ENCODE peak calls at places on chromosome 17, in nine cellular contexts. J is testis, D is brain microvascular endothelial cell, R is pancreas, A is dorsolateral prefrontal cortex, Q is ovary, I is ascending aorta, V is small intestine, T is tibial artery. Z is an unnamed sample.

GRCh38 chr17:56325561-56325960 is 172.3 kb downstream of the ANKFN1 start:
- DNase-seq in D (no peak), V (no peak), T (no peak), R (no peak), A (peak), J (no peak), I (no peak), Q (no peak), Z (no peak)

GRCh38 chr17:48541036-48541573 is 3.8 kb downstream of the HOXB2 start:
- DNase-seq in J (peak), T (no peak), Q (no peak), A (no peak), R (no peak), D (no peak), V (no peak), I (no peak), Z (no peak)

GRCh38 chr17:14372905-14373559 is 72.2 kb downstream of the HS3ST3B1 start:
- DNase-seq in J (no peak), I (no peak), Q (no peak), R (no peak), T (no peak), V (no peak), A (no peak), D (no peak), Z (no peak)

GRCh38 chr17:48438662-48439061 is 8.6 kb upstream of the SKAP1 start:
- DNase-seq in J (no peak), A (no peak), I (no peak), T (no peak), V (no peak), R (no peak), Q (no peak), D (no peak), Z (no peak)

GRCh38 chr17:56373981-56374380 is 219.5 kb upstream of the NOG start:
- DNase-seq in T (no peak), J (no peak), A (no peak), I (no peak), R (no peak), V (no peak), D (no peak), Q (no peak), Z (no peak)

GRCh38 chr17:75721463-75722011 is 278 bp downstream of the ITGB4 start:
- DNase-seq in Q (no peak), V (peak), A (no peak), J (no peak), T (no peak), I (no peak), D (no peak), R (no peak), Z (no peak)

GRCh38 chr17:75531724-75532090 is 6.2 kb downstream of the LLGL2 start:
- DNase-seq in I (no peak), V (peak), Q (no peak), J (no peak), A (no peak), D (no peak), R (no peak), T (no peak), Z (no peak)

GRCh38 chr17:70365098-70365583 is 195.8 kb downstream of the KCNJ2 start:
- DNase-seq in V (no peak), J (no peak), Q (no peak), R (no peak), D (peak), A (no peak), I (no peak), T (no peak), Z (no peak)

GRCh38 chr17:19752216-19753048 is 4.3 kb upstream of the ALDH3A1 start:
- DNase-seq in V (no peak), J (no peak), D (no peak), Q (no peak), A (peak), R (no peak), I (no peak), T (no peak), Z (no peak)

GRCh38 chr17:10171057-10171456 is 27.3 kb downstream of the GAS7 start:
- DNase-seq in D (no peak), I (no peak), Q (peak), J (peak), T (peak), R (no peak), V (no peak), A (peak), Z (no peak)

GRCh38 chr17:62644487-62645173 is 17.2 kb downstream of the MRC2 start:
- DNase-seq in J (peak), D (no peak), I (no peak), R (no peak), A (no peak), Q (no peak), T (no peak), V (no peak), Z (no peak)

GRCh38 chr17:77478899-77479298 is 338.1 kb downstream of the SEC14L1 start:
- DNase-seq in D (no peak), Q (no peak), T (no peak), A (no peak), I (no peak), J (peak), R (no peak), V (no peak), Z (no peak)

GRCh38 chr17:77645441-77646430 is 312.8 kb upstream of the TNRC6C start:
- DNase-seq in A (no peak), J (no peak), D (peak), T (no peak), R (no peak), V (no peak), Q (no peak), I (no peak), Z (no peak)

GRCh38 chr17:77396610-77397009 is 255.8 kb downstream of the SEC14L1 start:
- DNase-seq in T (no peak), V (no peak), J (no peak), A (no peak), Q (no peak), I (no peak), R (no peak), D (no peak), Z (no peak)

GRCh38 chr17:841313-841712 is 59.2 kb downstream of the MRM3 start:
- DNase-seq in V (no peak), T (no peak), A (no peak), Q (no peak), R (no peak), I (no peak), J (no peak), D (no peak), Z (no peak)

GRCh38 chr17:34465756-34466155 is 102.7 kb upstream of the CCL1 start:
- DNase-seq in A (no peak), I (no peak), J (no peak), R (no peak), Q (no peak), V (no peak), T (no peak), D (no peak), Z (no peak)

GRCh38 chr17:16888413-16889087 is 83.4 kb downstream of the TNFRSF13B start:
- DNase-seq in I (peak), R (no peak), J (no peak), D (no peak), V (no peak), Q (no peak), A (peak), T (no peak), Z (no peak)

GRCh38 chr17:36975922-36976515 is 27.3 kb downstream of the AATF start:
- DNase-seq in Q (no peak), J (no peak), T (no peak), D (no peak), I (no peak), V (no peak), R (no peak), A (no peak), Z (no peak)

GRCh38 chr17:77164483-77165030 is 23.8 kb downstream of the SEC14L1 start:
- DNase-seq in V (no peak), D (no peak), A (no peak), R (no peak), I (no peak), T (no peak), J (peak), Q (no peak), Z (no peak)

GRCh38 chr17:75695141-75695829 is 26.0 kb upstream of the ITGB4 start:
- DNase-seq in R (no peak), J (no peak), V (peak), A (no peak), T (no peak), Q (no peak), D (no peak), I (no peak), Z (no peak)

GRCh38 chr17:74758846-74759163 is 10.4 kb downstream of the NHERF1 start:
- DNase-seq in D (no peak), Q (no peak), T (no peak), J (no peak), A (no peak), I (no peak), R (no peak), V (peak), Z (no peak)

GRCh38 chr17:44221072-44221861 is 1.8 kb upstream of the UBTF start:
- DNase-seq in J (peak), I (peak), D (peak), R (peak), A (peak), Q (peak), T (peak), V (peak), Z (peak)

GRCh38 chr17:82668631-82669099 is 20.4 kb upstream of the WDR45B start:
- DNase-seq in Q (no peak), I (peak), V (peak), T (no peak), J (peak), R (peak), D (peak), A (peak), Z (no peak)

GRCh38 chr17:61385091-61385868 is 14.4 kb upstream of the TBX2 start:
- DNase-seq in A (no peak), D (no peak), Q (no peak), I (no peak), V (no peak), J (no peak), T (no peak), R (no peak), Z (no peak)

GRCh38 chr17:68231536-68231935 is 16.3 kb upstream of the AMZ2 start:
- DNase-seq in D (no peak), V (no peak), A (no peak), I (no peak), R (no peak), J (no peak), T (no peak), Q (no peak), Z (no peak)

GRCh38 chr17:27635275-27635823 is 4.4 kb downstream of the LGALS9 start:
- DNase-seq in Q (no peak), R (peak), J (peak), D (no peak), T (peak), A (no peak), V (peak), I (no peak), Z (no peak)

GRCh38 chr17:50080096-50080480 is 15.1 kb upstream of the PDK2 start:
- DNase-seq in I (no peak), A (no peak), Q (no peak), R (no peak), D (no peak), V (no peak), T (no peak), J (no peak), Z (no peak)

GRCh38 chr17:76102944-76103273 is 678 bp downstream of the EXOC7 start:
- DNase-seq in T (no peak), I (no peak), V (peak), Q (no peak), A (no peak), J (no peak), R (no peak), D (no peak), Z (no peak)

DNA sequence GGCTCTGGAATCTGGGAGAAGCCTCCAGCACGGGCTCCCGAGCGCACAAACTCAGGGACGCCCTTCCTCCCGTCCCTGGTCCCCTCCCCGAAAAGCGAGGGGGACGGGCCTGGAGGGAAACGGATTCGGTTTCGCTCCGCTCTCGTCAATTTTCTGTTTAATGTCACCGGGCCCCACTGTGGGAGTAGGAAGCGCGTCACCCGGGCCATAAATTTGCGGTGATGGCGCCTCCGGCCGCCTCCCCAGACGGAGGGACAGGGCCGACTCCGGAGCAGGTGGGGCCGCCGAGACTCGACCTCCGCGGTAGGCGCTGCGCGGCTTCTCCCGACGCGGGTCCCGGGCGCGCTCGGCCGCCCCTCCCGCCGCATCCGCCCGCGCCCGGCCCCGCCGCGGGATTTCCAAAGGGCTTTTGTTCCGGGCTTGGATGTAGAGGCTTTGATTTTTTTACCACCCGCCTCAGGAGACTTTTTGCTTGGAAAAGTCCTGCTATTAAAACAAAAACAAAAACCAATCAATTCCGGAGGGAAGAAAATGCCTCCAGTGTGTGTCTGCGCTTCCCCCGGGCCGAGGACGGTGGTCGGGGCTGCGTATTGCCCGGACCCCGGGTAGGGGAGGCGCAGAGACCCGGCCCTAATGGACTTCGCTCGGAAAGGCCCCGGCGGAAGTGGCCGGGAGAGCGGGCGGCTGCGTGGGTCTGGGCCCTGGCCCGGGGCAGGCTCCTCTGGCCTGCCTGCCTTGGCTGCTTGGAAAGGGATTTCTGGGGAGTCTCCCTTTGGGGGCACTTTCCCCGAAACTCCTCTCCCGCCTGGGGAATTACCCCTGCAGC is 7.8 kb upstream of the BAHCC1 start:
- DNase-seq in I (no peak), R (no peak), A (no peak), V (peak), T (no peak), D (no peak), Q (no peak), J (no peak), Z (no peak)
- H3K27ac ChIP-seq in I (peak), R (peak), A (peak), V (peak), T (peak), D (peak), Q (peak), J (peak), Z (peak)

DNA sequence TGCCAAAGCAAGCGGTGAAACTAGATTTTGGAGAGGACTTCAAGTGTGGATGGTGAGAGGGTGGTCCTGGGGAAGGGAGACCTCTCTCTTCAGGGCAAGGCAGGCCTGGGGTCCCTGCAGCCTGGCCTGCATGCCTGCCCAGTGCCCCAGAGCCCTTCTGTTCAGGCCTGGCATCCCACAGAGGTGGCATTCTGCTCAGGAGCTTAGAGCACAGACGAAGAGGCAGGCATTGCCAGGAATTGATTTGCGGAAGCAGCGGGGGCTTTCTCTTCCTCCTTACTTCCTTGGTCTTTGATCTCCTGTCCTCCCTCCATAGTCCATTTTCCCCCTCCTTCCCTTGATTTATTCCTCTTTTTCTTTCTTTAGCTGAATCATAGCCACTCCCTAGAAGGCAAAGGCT is 15.4 kb upstream of the PIPOX start:
- DNase-seq in J (no peak), I (no peak), D (no peak), A (no peak), Q (no peak), T (no peak), R (no peak), V (no peak), Z (no peak)
- H3K4me3 ChIP-seq in J (no peak), I (no peak), D (no peak), A (no peak), Q (no peak), T (no peak), R (no peak), V (no peak), Z (no peak)

GRCh38 chr17:41547921-41548843 is 20.1 kb upstream of the KRT19 start:
- DNase-seq in I (peak), V (peak), A (peak), Q (peak), J (peak), R (peak), T (peak), D (peak), Z (peak)

GRCh38 chr17:41547378-41547841 is 19.3 kb upstream of the KRT19 start:
- DNase-seq in Q (peak), D (no peak), R (no peak), J (peak), V (no peak), T (no peak), I (no peak), A (no peak), Z (peak)

GRCh38 chr17:41551370-41551769 is 20.5 kb downstream of the KRT9 start:
- DNase-seq in A (no peak), I (no peak), J (no peak), T (no peak), V (no peak), R (no peak), D (no peak), Q (no peak), Z (no peak)

GRCh38 chr17:41548844-41549595 is 20.9 kb upstream of the KRT19 start:
- DNase-seq in I (peak), J (peak), T (peak), A (peak), V (peak), Q (peak), R (peak), D (peak), Z (peak)

GRCh38 chr17:41549596-41550039 is 21.5 kb upstream of the KRT19 start:
- DNase-seq in V (peak), Q (no peak), D (no peak), A (no peak), R (no peak), J (peak), I (no peak), T (no peak), Z (no peak)
- H3K27ac ChIP-seq in V (peak), Q (peak), D (no peak), A (no peak), R (no peak), J (peak), I (no peak), T (no peak), Z (peak)

DNA sequence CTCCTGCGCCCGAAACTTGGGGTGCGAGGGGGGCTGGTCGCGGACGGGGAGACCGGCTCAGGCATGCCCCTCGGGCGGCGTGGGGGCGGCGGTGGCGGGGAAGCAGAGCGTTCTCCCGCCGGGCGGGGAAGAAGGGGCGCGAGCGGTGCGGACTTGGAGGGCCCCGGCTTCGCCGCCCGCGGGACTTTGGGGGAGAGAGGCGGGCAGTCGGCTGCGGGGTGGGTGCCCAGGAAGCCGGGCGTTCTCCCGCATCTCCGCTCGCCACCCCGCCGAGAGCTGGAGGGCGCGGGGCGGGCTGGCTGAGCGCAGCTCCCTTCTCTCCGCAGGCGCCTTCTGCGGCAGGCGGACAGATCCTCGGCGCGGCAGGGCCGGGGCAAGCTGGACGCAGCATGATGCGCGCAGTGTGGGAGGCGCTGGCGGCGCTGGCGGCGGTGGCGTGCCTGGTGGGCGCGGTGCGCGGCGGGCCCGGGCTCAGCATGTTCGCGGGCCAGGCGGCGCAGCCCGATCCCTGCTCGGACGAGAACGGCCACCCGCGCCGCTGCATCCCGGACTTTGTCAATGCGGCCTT is 759 bp downstream of the NTN1 start:
- DNase-seq in D (no peak), I (peak), V (no peak), T (no peak), A (no peak), J (peak), Q (no peak), R (no peak), Z (no peak)
- H3K4me3 ChIP-seq in D (peak), I (peak), V (peak), T (peak), A (peak), J (peak), Q (peak), R (peak), Z (peak)

DNA sequence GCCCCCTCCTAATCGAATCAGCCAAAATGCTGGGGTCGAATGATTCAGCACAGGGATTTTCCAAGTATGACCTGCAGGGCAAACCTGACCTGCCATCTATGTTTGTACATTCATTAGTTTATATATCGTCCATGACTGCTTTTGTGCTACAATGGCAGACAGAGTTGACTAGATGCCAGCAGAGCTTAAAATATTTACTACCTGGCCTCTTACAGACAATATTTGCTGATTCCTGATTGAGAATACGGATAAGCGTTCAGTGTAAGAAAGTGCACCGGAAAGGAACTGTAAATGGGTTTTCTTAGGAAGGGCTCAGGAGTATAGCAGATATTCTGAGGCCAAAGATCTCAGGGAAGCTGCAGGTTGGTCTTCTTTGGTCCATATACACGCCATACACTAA is 11.7 kb upstream of the TOM1L1 start:
- DNase-seq in T (no peak), A (no peak), I (no peak), D (no peak), Q (no peak), R (no peak), V (no peak), J (no peak), Z (no peak)
- H3K27ac ChIP-seq in T (no peak), A (no peak), I (no peak), D (no peak), Q (no peak), R (no peak), V (no peak), J (no peak), Z (no peak)

DNA sequence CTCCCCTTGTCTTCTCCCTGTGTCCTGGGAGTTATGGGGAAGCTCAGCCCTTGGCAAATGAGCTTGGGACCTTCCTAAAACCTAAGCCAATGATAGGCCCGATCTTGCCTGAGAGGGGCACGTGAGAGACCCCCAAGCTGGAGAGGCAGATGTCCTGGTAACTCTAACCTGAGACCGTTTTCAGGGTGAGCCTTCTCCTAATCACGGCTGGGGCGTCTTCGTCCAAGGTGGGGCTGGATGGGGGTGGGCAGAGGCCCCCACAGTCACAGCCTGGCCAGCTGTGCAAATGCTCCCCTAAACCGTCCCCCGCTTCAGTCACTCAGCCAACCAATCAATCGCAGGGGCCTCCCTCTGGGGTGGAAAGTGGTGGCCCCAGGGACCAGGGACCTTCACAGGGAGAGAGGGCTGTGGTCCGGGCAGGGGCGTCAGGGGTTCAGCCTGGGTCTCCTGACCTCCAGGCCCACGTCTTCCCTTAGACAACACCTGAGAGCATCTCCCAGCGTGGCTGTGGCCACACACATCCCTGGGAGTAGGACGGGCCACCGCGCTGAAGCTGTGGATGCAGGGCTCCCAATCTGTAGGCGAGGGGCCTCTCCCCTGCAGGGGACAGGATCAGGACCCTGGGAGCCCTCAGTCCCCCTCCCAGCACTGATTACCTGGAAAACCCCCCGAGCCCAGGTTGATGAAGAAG is 30.6 kb downstream of the ACTG1 start:
- DNase-seq in Q (no peak), I (no peak), V (no peak), T (no peak), J (no peak), D (no peak), A (no peak), R (no peak), Z (no peak)
- H3K4me3 ChIP-seq in Q (peak), I (peak), V (peak), T (peak), J (peak), D (peak), A (peak), R (peak), Z (peak)

GRCh38 chr17:63707151-63707550 is 7.2 kb upstream of the LIMD2 start:
- DNase-seq in V (no peak), I (peak), D (no peak), Q (no peak), T (no peak), A (no peak), R (no peak), J (no peak), Z (no peak)
- H3K27ac ChIP-seq in V (no peak), I (no peak), D (no peak), Q (no peak), T (no peak), A (no peak), R (no peak), J (no peak), Z (no peak)